ENCODE peak calls at places on chromosomes 1 and 21, in four cellular contexts. U, J, W and L are unnamed samples.

GRCh38 chr1:233790662-233791371 is 113.7 kb upstream of the SLC35F3 start:
- DNase-seq in J (no peak), U (no peak), W (no peak), L (peak)

GRCh38 chr1:67711850-67712202 is 26.8 kb downstream of the GADD45A start:
- DNase-seq in U (no peak), W (no peak), J (no peak), L (no peak)

GRCh38 chr1:232904566-232904965 is 45.8 kb upstream of the NTPCR start:
- DNase-seq in J (no peak), U (no peak), W (no peak), L (peak)

GRCh38 chr1:115642168-115643072 is 650 bp downstream of the VANGL1 start:
- DNase-seq in U (peak), W (no peak), J (peak), L (peak)

GRCh38 chr21:35423694-35424093 is 374.6 kb upstream of the RUNX1 start:
- DNase-seq in W (no peak), J (no peak), U (no peak), L (no peak)

GRCh38 chr1:36562181-36562685 is 79.5 kb upstream of the CSF3R start:
- DNase-seq in U (peak), J (no peak), W (no peak), L (no peak)

GRCh38 chr1:63789856-63790605 is 16.2 kb downstream of the ROR1 start:
- DNase-seq in U (no peak), J (no peak), W (no peak), L (no peak)

GRCh38 chr1:58885998-58886397 is 102.2 kb upstream of the JUN start:
- DNase-seq in U (peak), J (no peak), W (no peak), L (no peak)

GRCh38 chr21:41726970-41727783 is 39.7 kb downstream of the RIPK4 start:
- DNase-seq in J (no peak), W (no peak), U (peak), L (no peak)

GRCh38 chr1:100458925-100459814 is 78.8 kb upstream of the GPR88 start:
- DNase-seq in W (peak), U (peak), J (no peak), L (peak)

GRCh38 chr1:234381699-234382555 is 8.7 kb downstream of the COA6 start:
- DNase-seq in J (peak), W (no peak), U (no peak), L (no peak)

DNA sequence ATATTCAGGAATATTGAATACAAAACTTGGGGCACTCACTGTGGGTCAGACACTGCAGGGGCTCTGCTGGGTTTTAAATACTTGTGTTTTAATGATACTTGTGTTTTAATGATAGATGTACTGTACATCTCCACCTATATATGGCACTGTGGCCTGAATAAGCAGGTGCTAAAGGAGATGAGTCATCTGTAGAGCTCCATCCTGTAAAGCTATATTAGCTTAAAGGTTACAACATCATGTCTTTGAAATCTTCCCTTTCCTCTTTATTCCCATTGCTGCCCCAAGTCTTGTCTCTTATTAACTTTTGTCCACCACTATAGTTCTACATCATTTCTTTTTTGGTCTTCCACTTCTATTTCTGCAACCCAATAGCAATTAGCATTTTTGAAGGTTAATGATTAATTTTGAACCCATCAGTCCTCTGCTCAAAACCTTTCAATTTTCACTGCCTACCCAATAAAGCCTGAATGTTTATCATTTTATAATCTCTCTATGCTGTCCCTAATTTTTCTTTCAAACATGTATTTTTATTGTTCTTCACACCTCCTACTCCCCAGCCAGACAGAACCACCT is 113.3 kb upstream of the PTGFR start:
- DNase-seq in W (no peak), U (no peak), J (no peak), L (peak)
- H3K4me3 ChIP-seq in W (no peak), U (no peak), J (no peak), L (no peak)

GRCh38 chr1:74641876-74642275 is 31.7 kb downstream of the ERICH3 start:
- DNase-seq in J (no peak), U (no peak), W (no peak), L (no peak)

DNA sequence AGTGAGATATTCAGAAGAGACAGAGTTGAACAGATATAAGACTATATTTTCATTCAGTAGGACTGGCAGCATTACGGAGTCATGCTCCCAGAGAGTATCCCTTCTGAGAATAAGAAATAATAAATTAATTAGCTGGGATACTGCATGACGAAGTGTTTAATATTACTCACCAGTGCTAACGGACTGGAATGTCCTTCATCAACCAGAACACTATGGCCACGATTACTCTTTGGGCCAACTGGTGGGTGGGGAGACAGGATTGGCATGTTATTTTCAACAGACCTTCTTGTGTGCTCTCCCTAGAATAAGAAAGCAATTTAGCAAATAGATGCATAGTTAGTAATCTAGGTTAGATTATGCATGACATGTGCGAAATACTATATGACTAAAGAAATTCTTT is 32.4 kb downstream of the ERICH3 start:
- DNase-seq in U (no peak), W (no peak), J (no peak), L (no peak)
- H3K4me3 ChIP-seq in U (no peak), W (no peak), J (no peak), L (no peak)

GRCh38 chr1:210328032-210328745 is 513 bp upstream of the HHAT start:
- DNase-seq in U (no peak), W (no peak), J (no peak), L (no peak)

GRCh38 chr1:210328746-210329488 is at the start of gene HHAT:
- DNase-seq in W (no peak), U (peak), J (no peak), L (peak)

GRCh38 chr1:210332233-210332632 is 3.5 kb downstream of the HHAT start:
- DNase-seq in W (no peak), U (no peak), J (no peak), L (no peak)

GRCh38 chr1:210332719-210333398 is 4.2 kb downstream of the HHAT start:
- DNase-seq in J (no peak), U (no peak), W (no peak), L (peak)

DNA sequence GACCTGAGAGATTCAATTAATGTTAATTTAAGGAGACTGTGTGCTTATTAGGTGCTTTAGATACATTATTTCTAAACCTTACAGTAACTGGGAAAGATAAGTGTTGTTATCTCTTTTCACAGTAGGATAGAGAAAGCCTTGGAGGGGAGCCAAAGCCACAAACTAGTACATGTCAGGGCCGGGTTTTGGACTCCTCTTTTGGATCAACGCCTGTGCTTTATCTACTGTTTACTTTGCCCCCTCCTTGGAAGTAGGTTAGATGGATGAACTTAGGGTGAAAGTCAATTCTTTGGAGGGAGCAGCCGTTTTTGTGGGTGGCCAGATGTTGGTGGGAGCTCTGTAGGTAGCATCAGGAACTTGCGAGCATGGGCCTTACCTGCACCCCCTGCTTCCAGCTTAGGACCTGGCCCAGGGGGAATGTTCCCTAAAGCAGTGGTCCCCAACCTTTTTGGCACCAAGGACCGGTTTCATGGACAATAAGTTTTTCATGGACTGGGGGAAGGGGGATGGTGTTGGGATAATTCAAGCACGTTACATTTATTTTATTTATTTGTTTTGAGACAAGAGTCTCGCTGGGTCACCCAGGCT is 1.7 kb downstream of the HHAT start:
- DNase-seq in J (no peak), W (no peak), U (no peak), L (no peak)
- H3K4me3 ChIP-seq in J (no peak), W (no peak), U (no peak), L (no peak)

GRCh38 chr1:24923485-24924113 is 6.5 kb downstream of the RUNX3 start:
- DNase-seq in J (no peak), W (no peak), U (no peak), L (peak)
- H3K4me3 ChIP-seq in J (no peak), W (no peak), U (no peak), L (peak)